ENCODE peak calls at places on chromosome 22, in six cellular contexts. J is glutamatergic neuron, K is posterior vena cava, Z is GM20000, D is A549, R is coronary artery. F is an unnamed sample.

GRCh38 chr22:44638966-44639739 is 62.9 kb upstream of the PRR5 start:
- DNase-seq in K (peak), Z (no peak), D (no peak), J (no peak), R (no peak), F (no peak)

GRCh38 chr22:19848298-19849224 is 6.1 kb downstream of the GNB1L start:
- DNase-seq in Z (no peak), K (no peak), D (peak), R (no peak), J (no peak), F (no peak)

GRCh38 chr22:49202226-49202625 is 625.4 kb downstream of the BRD1 start:
- DNase-seq in Z (no peak), D (no peak), K (peak), J (no peak), R (peak), F (no peak)

GRCh38 chr22:19822301-19823117 is 32.2 kb downstream of the GNB1L start:
- DNase-seq in R (peak), D (no peak), K (peak), J (peak), Z (no peak), F (peak)

GRCh38 chr22:40128989-40129388 is 48.7 kb upstream of the TNRC6B start:
- DNase-seq in R (no peak), K (no peak), J (no peak), Z (peak), D (no peak), F (no peak)

GRCh38 chr22:19879996-19880785 is 25.5 kb upstream of the GNB1L start:
- DNase-seq in K (peak), J (peak), R (peak), D (no peak), Z (no peak), F (peak)

GRCh38 chr22:38437416-38437815 is 17.6 kb downstream of the KCNJ4 start:
- DNase-seq in Z (no peak), K (no peak), J (no peak), R (no peak), D (no peak), F (no peak)

GRCh38 chr22:43154887-43155536 is 3.7 kb downstream of the TSPO start:
- DNase-seq in R (no peak), J (no peak), K (peak), D (no peak), Z (no peak), F (no peak)

GRCh38 chr22:23773247-23774113 is 831 bp downstream of the MMP11 start:
- DNase-seq in K (no peak), Z (no peak), D (no peak), J (no peak), R (no peak), F (peak)

GRCh38 chr22:36326178-36327161 is 61.3 kb downstream of the MYH9 start:
- DNase-seq in Z (no peak), J (no peak), R (no peak), K (no peak), D (no peak), F (no peak)

GRCh38 chr22:30038219-30038618 is 42.0 kb upstream of the HORMAD2 start:
- DNase-seq in J (no peak), K (no peak), D (no peak), Z (no peak), R (no peak), F (no peak)

GRCh38 chr22:19631899-19632670 is 82.2 kb upstream of the SEPTIN5 start:
- DNase-seq in D (peak), K (peak), J (no peak), Z (no peak), R (peak), F (peak)

GRCh38 chr22:44574057-44574456 is 76.0 kb upstream of the RTL6 start:
- DNase-seq in K (no peak), D (peak), R (no peak), J (no peak), Z (no peak), F (no peak)

GRCh38 chr22:46122980-46123693 is 27.2 kb upstream of the PPARA start:
- DNase-seq in K (no peak), Z (no peak), D (no peak), R (no peak), J (no peak), F (no peak)

GRCh38 chr22:43867839-43868652 is 5.7 kb upstream of the SULT4A1 start:
- DNase-seq in D (peak), Z (peak), K (peak), J (no peak), R (no peak), F (peak)

GRCh38 chr22:24040946-24041345 is 29.8 kb downstream of the CABIN1 start:
- DNase-seq in J (no peak), Z (no peak), D (no peak), K (no peak), R (no peak), F (no peak)

GRCh38 chr22:37940698-37941376 is 12.6 kb downstream of the C22orf23 start:
- DNase-seq in Z (no peak), R (no peak), D (no peak), K (no peak), J (no peak), F (no peak)

F was measured in retina.